ENCODE peak calls at places on chromosomes 13 and 19, in five cellular contexts. One of them, this sample, is unnamed.

GRCh38 chr19:1064661-1065605 is 2.0 kb upstream of the ARHGAP45 start:
- DNase-seq in LNCaP clone FGC: no peak
- DNase-seq in AML-193: no peak
- DNase-seq in activated CD8-positive, alpha-beta memory T cell treated with anti-CD3 and anti-CD28 coated beads for 1 hour: no peak
- DNase-seq in AG08395: peak
- DNase-seq in this sample: no peak

GRCh38 chr13:98454389-98454881 is 122.5 kb downstream of the STK24 start:
- DNase-seq in AG08395: peak
- DNase-seq in LNCaP clone FGC: peak
- DNase-seq in activated CD8-positive, alpha-beta memory T cell treated with anti-CD3 and anti-CD28 coated beads for 1 hour: no peak
- DNase-seq in AML-193: no peak
- DNase-seq in this sample: peak

GRCh38 chr13:75399168-75399878 is 82.6 kb downstream of the TBC1D4 start:
- DNase-seq in AML-193: no peak
- DNase-seq in LNCaP clone FGC: no peak
- DNase-seq in activated CD8-positive, alpha-beta memory T cell treated with anti-CD3 and anti-CD28 coated beads for 1 hour: no peak
- DNase-seq in AG08395: no peak
- DNase-seq in this sample: no peak

GRCh38 chr13:104171132-104171531 is 1104.9 kb upstream of the SLC10A2 start:
- DNase-seq in LNCaP clone FGC: peak
- DNase-seq in AG08395: no peak
- DNase-seq in AML-193: no peak
- DNase-seq in activated CD8-positive, alpha-beta memory T cell treated with anti-CD3 and anti-CD28 coated beads for 1 hour: no peak
- DNase-seq in this sample: no peak

GRCh38 chr13:110716235-110716505 is 2.7 kb downstream of the ING1 start:
- DNase-seq in activated CD8-positive, alpha-beta memory T cell treated with anti-CD3 and anti-CD28 coated beads for 1 hour: no peak
- DNase-seq in AML-193: peak
- DNase-seq in AG08395: no peak
- DNase-seq in LNCaP clone FGC: no peak
- DNase-seq in this sample: no peak

GRCh38 chr13:48583859-48584311 is 51.0 kb upstream of the RCBTB2 start:
- DNase-seq in AG08395: no peak
- DNase-seq in AML-193: no peak
- DNase-seq in activated CD8-positive, alpha-beta memory T cell treated with anti-CD3 and anti-CD28 coated beads for 1 hour: no peak
- DNase-seq in LNCaP clone FGC: peak
- DNase-seq in this sample: no peak

GRCh38 chr19:4499855-4500254 is 18.4 kb downstream of the PLIN4 start:
- DNase-seq in LNCaP clone FGC: no peak
- DNase-seq in AG08395: no peak
- DNase-seq in activated CD8-positive, alpha-beta memory T cell treated with anti-CD3 and anti-CD28 coated beads for 1 hour: no peak
- DNase-seq in AML-193: no peak
- DNase-seq in this sample: no peak

GRCh38 chr13:98766716-98767115 is 14.2 kb upstream of the SLC15A1 start:
- DNase-seq in activated CD8-positive, alpha-beta memory T cell treated with anti-CD3 and anti-CD28 coated beads for 1 hour: no peak
- DNase-seq in LNCaP clone FGC: no peak
- DNase-seq in AG08395: no peak
- DNase-seq in AML-193: no peak
- DNase-seq in this sample: no peak

GRCh38 chr13:113506025-113506685 is 15.6 kb upstream of the DCUN1D2 start:
- DNase-seq in activated CD8-positive, alpha-beta memory T cell treated with anti-CD3 and anti-CD28 coated beads for 1 hour: no peak
- DNase-seq in AML-193: peak
- DNase-seq in LNCaP clone FGC: no peak
- DNase-seq in AG08395: no peak
- DNase-seq in this sample: no peak

GRCh38 chr13:19726611-19727010 is 56.1 kb downstream of the PSPC1 start:
- DNase-seq in AG08395: no peak
- DNase-seq in AML-193: no peak
- DNase-seq in LNCaP clone FGC: no peak
- DNase-seq in activated CD8-positive, alpha-beta memory T cell treated with anti-CD3 and anti-CD28 coated beads for 1 hour: no peak
- DNase-seq in this sample: no peak

GRCh38 chr19:751501-752341 is 809 bp downstream of the MISP start:
- DNase-seq in AG08395: peak
- DNase-seq in LNCaP clone FGC: no peak
- DNase-seq in AML-193: no peak
- DNase-seq in activated CD8-positive, alpha-beta memory T cell treated with anti-CD3 and anti-CD28 coated beads for 1 hour: no peak
- DNase-seq in this sample: no peak

GRCh38 chr13:45456196-45456972 is 8.4 kb upstream of the COG3 start:
- DNase-seq in AG08395: peak
- DNase-seq in LNCaP clone FGC: no peak
- DNase-seq in AML-193: no peak
- DNase-seq in activated CD8-positive, alpha-beta memory T cell treated with anti-CD3 and anti-CD28 coated beads for 1 hour: no peak
- DNase-seq in this sample: no peak

GRCh38 chr19:22882797-22883196 is 50.7 kb downstream of the ZNF723 start:
- DNase-seq in AML-193: peak
- DNase-seq in AG08395: peak
- DNase-seq in activated CD8-positive, alpha-beta memory T cell treated with anti-CD3 and anti-CD28 coated beads for 1 hour: no peak
- DNase-seq in LNCaP clone FGC: peak
- DNase-seq in this sample: no peak

GRCh38 chr13:62483774-62484173 is 1068.1 kb upstream of the PCDH20 start:
- DNase-seq in LNCaP clone FGC: no peak
- DNase-seq in activated CD8-positive, alpha-beta memory T cell treated with anti-CD3 and anti-CD28 coated beads for 1 hour: no peak
- DNase-seq in AML-193: no peak
- DNase-seq in AG08395: no peak
- DNase-seq in this sample: no peak

GRCh38 chr19:16473875-16474397 is 2.2 kb upstream of the EPS15L1 start:
- DNase-seq in AML-193: peak
- DNase-seq in activated CD8-positive, alpha-beta memory T cell treated with anti-CD3 and anti-CD28 coated beads for 1 hour: no peak
- DNase-seq in LNCaP clone FGC: no peak
- DNase-seq in AG08395: no peak
- DNase-seq in this sample: no peak

GRCh38 chr19:39247701-39248664 is 673 bp downstream of the IFNL4 start:
- DNase-seq in AML-193: no peak
- DNase-seq in AG08395: no peak
- DNase-seq in LNCaP clone FGC: no peak
- DNase-seq in activated CD8-positive, alpha-beta memory T cell treated with anti-CD3 and anti-CD28 coated beads for 1 hour: no peak
- DNase-seq in this sample: no peak

GRCh38 chr19:14561832-14562351 is 10.0 kb downstream of the NDUFB7 start:
- DNase-seq in LNCaP clone FGC: no peak
- DNase-seq in AG08395: peak
- DNase-seq in AML-193: no peak
- DNase-seq in activated CD8-positive, alpha-beta memory T cell treated with anti-CD3 and anti-CD28 coated beads for 1 hour: no peak
- DNase-seq in this sample: no peak

GRCh38 chr19:13747098-13747453 is 17.2 kb upstream of the MRI1 start:
- DNase-seq in AML-193: no peak
- DNase-seq in AG08395: no peak
- DNase-seq in LNCaP clone FGC: no peak
- DNase-seq in activated CD8-positive, alpha-beta memory T cell treated with anti-CD3 and anti-CD28 coated beads for 1 hour: no peak
- DNase-seq in this sample: no peak

GRCh38 chr13:99308481-99309087 is 1.4 kb upstream of the GPR183 start:
- DNase-seq in AML-193: no peak
- DNase-seq in LNCaP clone FGC: no peak
- DNase-seq in activated CD8-positive, alpha-beta memory T cell treated with anti-CD3 and anti-CD28 coated beads for 1 hour: no peak
- DNase-seq in AG08395: peak
- DNase-seq in this sample: no peak

This sample was measured in cerebellar nuclear complex.